ENCODE peak calls at places on chromosomes 11 and 22, in seven cellular contexts. E is Kasumi-1; P is IMR-90; Q is stimulated activated CD4-positive, alpha-beta T cell treated with anti-CD3 and anti-CD28 coated beads, Interleukin-1b, Interleukin-23, amount 100 ng/mL, for 24 hours; W is adipocyte; F is NCI-H524; C is NAMALWA. M is an unnamed sample.

GRCh38 chr11:1988667-1989317 is 8.8 kb downstream of the H19 start:
- DNase-seq in W (no peak), C (no peak), Q (no peak), F (no peak), E (no peak), P (no peak), M (no peak)

GRCh38 chr11:2097356-2097997 is 41.7 kb downstream of the IGF2 start:
- DNase-seq in C (no peak), E (no peak), P (peak; percentile 82), F (no peak), W (peak; percentile 94), Q (no peak), M (no peak)

GRCh38 chr11:15073361-15074205 is at the start of gene CALCB:
- DNase-seq in W (peak; percentile 41), P (peak; percentile 10), C (no peak), E (no peak), Q (peak; percentile 14), F (peak; percentile 30), M (no peak)

GRCh38 chr11:134388590-134388989 is 23.5 kb downstream of the B3GAT1 start:
- DNase-seq in C (no peak), F (no peak), E (no peak), Q (no peak), P (no peak), W (no peak), M (no peak)

GRCh38 chr11:131370090-131370751 is at the start of gene NTM:
- DNase-seq in W (peak; percentile 40), F (peak; percentile 64), P (peak; percentile 7), E (no peak), C (no peak), Q (no peak), M (peak; percentile 25)

GRCh38 chr11:110362916-110363574 is 66.6 kb upstream of the RDX start:
- DNase-seq in P (no peak), E (no peak), W (peak; percentile 1), F (no peak), C (no peak), Q (no peak), M (no peak)

GRCh38 chr22:32897400-32897799 is 95.9 kb downstream of the TIMP3 start:
- DNase-seq in Q (no peak), W (peak; percentile 78), F (no peak), P (peak; percentile 43), E (no peak), C (no peak), M (no peak)

GRCh38 chr22:49229483-49230193 is 598.0 kb downstream of the BRD1 start:
- DNase-seq in Q (no peak), C (no peak), P (no peak), W (no peak), F (no peak), E (no peak), M (no peak)

GRCh38 chr11:104256525-104256924 is 92.6 kb upstream of the PDGFD start:
- DNase-seq in C (peak; percentile 21), E (peak; percentile 33), P (peak; percentile 13), W (peak; percentile 37), F (no peak), Q (no peak), M (no peak)

GRCh38 chr11:2787816-2788750 is 88.3 kb upstream of the KCNQ1OT1 start:
- DNase-seq in W (no peak), E (peak; percentile 17), C (no peak), Q (no peak), F (no peak), P (no peak), M (no peak)

GRCh38 chr11:131914299-131914902 is 544.0 kb downstream of the NTM start:
- DNase-seq in E (no peak), F (no peak), C (peak; percentile 21), W (peak; percentile 73), P (peak; percentile 44), Q (no peak), M (no peak)

GRCh38 chr11:2884424-2884815 is 1.2 kb downstream of the CDKN1C start:
- DNase-seq in W (peak; percentile 81), P (no peak), F (no peak), Q (no peak), E (no peak), C (no peak), M (peak; percentile 27)

GRCh38 chr11:129691154-129691553 is 124.5 kb upstream of the TMEM45B start:
- DNase-seq in W (no peak), P (no peak), F (no peak), C (no peak), Q (no peak), E (no peak), M (no peak)

GRCh38 chr11:123511037-123511870 is 81.2 kb downstream of the GRAMD1B start:
- DNase-seq in P (peak; percentile 88), F (peak; percentile 86), W (peak; percentile 96), Q (peak; percentile 69), C (peak; percentile 82), E (peak; percentile 72), M (peak; percentile 81)

GRCh38 chr11:116641561-116642045 is 131.2 kb downstream of the BUD13 start:
- DNase-seq in C (peak; percentile 45), P (no peak), E (no peak), Q (peak; percentile 9), F (peak; percentile 26), W (no peak), M (peak; percentile 21)

GRCh38 chr11:99522467-99523173 is 501.9 kb downstream of the CNTN5 start:
- DNase-seq in W (peak; percentile 36), P (peak; percentile 54), F (no peak), Q (no peak), C (no peak), E (no peak), M (no peak)